ENCODE peak calls at places on chromosomes 1 and 21, in six cellular contexts. One of them, this sample, is unnamed.

GRCh38 chr1:166703726-166704220 is 135.5 kb upstream of the POGK start:
- DNase-seq in AG04450: no peak
- DNase-seq in CD4-positive, alpha-beta T cell: no peak
- DNase-seq in IMR-90: no peak
- DNase-seq in lower leg skin: no peak
- DNase-seq in tibial artery: no peak
- DNase-seq in this sample: no peak

GRCh38 chr21:16841917-16842316 is 670.9 kb upstream of the CXADR start:
- DNase-seq in AG04450: no peak
- DNase-seq in CD4-positive, alpha-beta T cell: no peak
- DNase-seq in IMR-90: no peak
- DNase-seq in lower leg skin: no peak
- DNase-seq in tibial artery: no peak
- DNase-seq in this sample: no peak

GRCh38 chr1:152143147-152143845 is 15.7 kb downstream of the RPTN start:
- DNase-seq in AG04450: no peak
- DNase-seq in CD4-positive, alpha-beta T cell: no peak
- DNase-seq in IMR-90: no peak
- DNase-seq in lower leg skin: no peak
- DNase-seq in tibial artery: no peak
- DNase-seq in this sample: no peak

GRCh38 chr1:71521655-71522264 is 440.9 kb upstream of the ZRANB2 start:
- DNase-seq in AG04450: peak; percentile 11
- DNase-seq in CD4-positive, alpha-beta T cell: no peak
- DNase-seq in IMR-90: peak; percentile 43
- DNase-seq in lower leg skin: no peak
- DNase-seq in tibial artery: no peak
- DNase-seq in this sample: no peak

GRCh38 chr21:44918107-44918470 is 2.6 kb downstream of the ITGB2 start:
- DNase-seq in AG04450: no peak
- DNase-seq in CD4-positive, alpha-beta T cell: no peak
- DNase-seq in IMR-90: no peak
- DNase-seq in lower leg skin: no peak
- DNase-seq in tibial artery: no peak
- DNase-seq in this sample: no peak

GRCh38 chr1:116404699-116405098 is 31.7 kb downstream of the ATP1A1 start:
- DNase-seq in AG04450: no peak
- DNase-seq in CD4-positive, alpha-beta T cell: no peak
- DNase-seq in IMR-90: no peak
- DNase-seq in lower leg skin: no peak
- DNase-seq in tibial artery: no peak
- DNase-seq in this sample: no peak

GRCh38 chr21:33076600-33077329 is 6.8 kb downstream of the OLIG1 start:
- DNase-seq in AG04450: no peak
- DNase-seq in CD4-positive, alpha-beta T cell: no peak
- DNase-seq in IMR-90: no peak
- DNase-seq in lower leg skin: peak; percentile 70
- DNase-seq in tibial artery: no peak
- DNase-seq in this sample: no peak

GRCh38 chr1:92536593-92537332 is 50.0 kb upstream of the GFI1 start:
- DNase-seq in AG04450: no peak
- DNase-seq in CD4-positive, alpha-beta T cell: no peak
- DNase-seq in IMR-90: peak; percentile 65
- DNase-seq in lower leg skin: no peak
- DNase-seq in tibial artery: no peak
- DNase-seq in this sample: no peak

GRCh38 chr1:200437556-200438203 is 27.8 kb upstream of the ZNF281 start:
- DNase-seq in AG04450: no peak
- DNase-seq in CD4-positive, alpha-beta T cell: no peak
- DNase-seq in IMR-90: peak; percentile 37
- DNase-seq in lower leg skin: no peak
- DNase-seq in tibial artery: no peak
- DNase-seq in this sample: no peak

GRCh38 chr1:15579683-15580047 is 5.2 kb downstream of the AGMAT start:
- DNase-seq in AG04450: no peak
- DNase-seq in CD4-positive, alpha-beta T cell: no peak
- DNase-seq in IMR-90: no peak
- DNase-seq in lower leg skin: no peak
- DNase-seq in tibial artery: no peak
- DNase-seq in this sample: no peak

GRCh38 chr1:15583016-15583706 is 1.7 kb downstream of the AGMAT start:
- DNase-seq in AG04450: no peak
- DNase-seq in CD4-positive, alpha-beta T cell: no peak
- DNase-seq in IMR-90: no peak
- DNase-seq in lower leg skin: no peak
- DNase-seq in tibial artery: no peak
- DNase-seq in this sample: no peak

GRCh38 chr1:15578921-15579682 is 5.7 kb downstream of the AGMAT start:
- DNase-seq in AG04450: no peak
- DNase-seq in CD4-positive, alpha-beta T cell: peak; percentile 48
- DNase-seq in IMR-90: no peak
- DNase-seq in lower leg skin: no peak
- DNase-seq in tibial artery: no peak
- DNase-seq in this sample: no peak

GRCh38 chr1:15584489-15585363 is at the start of gene AGMAT:
- DNase-seq in AG04450: no peak
- DNase-seq in CD4-positive, alpha-beta T cell: peak; percentile 58
- DNase-seq in IMR-90: no peak
- DNase-seq in lower leg skin: no peak
- DNase-seq in tibial artery: no peak
- DNase-seq in this sample: no peak
- TF ChIP-seq CTCF in AG04450: peak; percentile 43
- TF ChIP-seq CTCF in CD4-positive, alpha-beta T cell: peak; percentile 28
- TF ChIP-seq CTCF in IMR-90: peak; percentile 19
- TF ChIP-seq CTCF in lower leg skin: no peak
- TF ChIP-seq CTCF in tibial artery: peak; percentile 9
- TF ChIP-seq CTCF in this sample: peak; percentile 47

DNA sequence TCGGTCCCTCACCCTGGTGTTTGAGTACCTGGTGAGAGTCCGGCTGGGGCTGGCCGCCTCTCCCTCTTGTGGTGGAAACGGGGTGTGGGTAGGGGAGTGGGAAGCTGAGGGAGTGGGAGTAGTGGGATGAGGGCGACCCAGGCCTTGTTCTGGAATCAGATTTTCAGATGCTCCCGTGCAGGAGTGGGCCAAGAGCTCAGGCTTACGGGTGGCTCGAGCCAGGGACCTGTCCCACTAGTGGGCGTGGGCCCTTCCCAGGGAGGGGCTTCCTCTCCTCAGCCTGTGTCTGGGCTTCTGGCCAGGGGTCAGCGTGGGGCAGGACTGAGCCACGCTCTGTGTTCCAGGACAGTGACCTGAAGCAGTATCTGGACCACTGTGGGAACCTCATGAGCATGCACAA is 22.0 kb downstream of the CDK18 start:
- DNase-seq in AG04450: no peak
- DNase-seq in CD4-positive, alpha-beta T cell: no peak
- DNase-seq in IMR-90: no peak
- DNase-seq in lower leg skin: no peak
- DNase-seq in tibial artery: no peak
- DNase-seq in this sample: no peak
- TF ChIP-seq CTCF in AG04450: no peak
- TF ChIP-seq CTCF in CD4-positive, alpha-beta T cell: no peak
- TF ChIP-seq CTCF in IMR-90: no peak
- TF ChIP-seq CTCF in lower leg skin: no peak
- TF ChIP-seq CTCF in tibial artery: no peak
- TF ChIP-seq CTCF in this sample: no peak

DNA sequence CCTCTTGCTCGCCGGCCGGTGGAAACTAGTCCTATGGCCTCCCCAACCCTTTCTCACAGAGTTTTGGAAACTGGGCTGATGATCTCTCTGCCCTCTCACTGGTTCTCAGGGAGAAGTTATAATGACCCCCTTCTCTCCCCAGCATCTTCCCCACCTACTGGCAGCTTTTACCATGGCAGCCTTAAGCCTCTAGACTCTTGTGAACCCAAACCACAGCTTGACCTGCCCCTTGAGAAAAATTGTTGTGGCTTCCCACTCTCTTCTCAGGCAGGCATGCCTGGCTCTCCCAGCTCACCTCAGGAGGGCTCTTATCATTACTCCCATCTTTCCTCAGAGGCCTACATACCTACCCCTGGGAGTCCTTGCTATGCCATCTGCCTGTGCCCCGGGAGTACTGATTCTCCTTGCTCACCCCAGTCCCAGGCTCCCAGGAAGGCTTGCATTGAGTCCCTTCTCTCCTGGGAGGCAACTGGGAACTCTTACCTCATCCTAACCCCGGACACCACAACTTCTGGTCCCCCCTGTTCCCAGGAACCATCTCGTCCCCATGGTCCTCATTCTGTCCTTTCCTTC is 1.6 kb downstream of the NSUN4 start:
- DNase-seq in AG04450: no peak
- DNase-seq in CD4-positive, alpha-beta T cell: no peak
- DNase-seq in IMR-90: peak; percentile 55
- DNase-seq in lower leg skin: no peak
- DNase-seq in tibial artery: no peak
- DNase-seq in this sample: no peak
- TF ChIP-seq CTCF in AG04450: peak; percentile 37
- TF ChIP-seq CTCF in CD4-positive, alpha-beta T cell: no peak
- TF ChIP-seq CTCF in IMR-90: peak; percentile 37
- TF ChIP-seq CTCF in lower leg skin: no peak
- TF ChIP-seq CTCF in tibial artery: no peak
- TF ChIP-seq CTCF in this sample: peak; percentile 26

DNA sequence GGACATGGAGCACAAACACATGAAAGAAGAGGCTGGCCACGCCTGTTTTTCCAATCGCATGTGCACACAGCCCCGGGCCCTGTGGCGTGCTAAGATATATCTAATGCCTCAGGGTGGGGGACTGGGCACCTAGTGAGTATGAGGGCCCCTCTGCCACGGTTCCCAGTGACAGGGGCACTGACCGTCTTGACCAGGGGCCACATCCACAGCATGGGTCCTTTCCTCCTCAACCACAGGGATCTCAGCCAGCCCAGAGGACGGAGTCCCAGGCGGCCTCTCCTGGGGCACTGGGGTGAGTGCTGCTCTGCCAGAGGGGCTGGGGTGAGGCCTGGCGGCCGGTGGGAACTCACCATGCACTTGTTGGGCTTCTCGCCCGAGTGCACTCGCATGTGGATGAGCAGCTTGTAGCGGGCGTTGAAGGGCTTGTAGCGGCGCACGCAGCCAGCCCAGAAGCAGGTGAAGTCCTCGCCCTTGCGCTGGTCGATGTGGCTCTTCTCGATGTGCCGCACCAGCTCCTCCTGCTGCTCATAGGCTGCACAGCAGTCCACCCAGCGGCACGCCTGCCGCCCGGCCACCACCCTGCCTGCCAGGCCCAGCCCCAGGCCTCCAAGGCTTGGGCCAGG is 134.7 kb downstream of the DMRTB1 start:
- DNase-seq in AG04450: no peak
- DNase-seq in CD4-positive, alpha-beta T cell: no peak
- DNase-seq in IMR-90: no peak
- DNase-seq in lower leg skin: no peak
- DNase-seq in tibial artery: peak; percentile 63
- DNase-seq in this sample: no peak
- TF ChIP-seq CTCF in AG04450: peak; percentile 34
- TF ChIP-seq CTCF in CD4-positive, alpha-beta T cell: no peak
- TF ChIP-seq CTCF in IMR-90: peak; percentile 19
- TF ChIP-seq CTCF in lower leg skin: no peak
- TF ChIP-seq CTCF in tibial artery: no peak
- TF ChIP-seq CTCF in this sample: no peak

GRCh38 chr1:8992936-8993687 is 33.1 kb downstream of the SLC2A7 start:
- DNase-seq in AG04450: no peak
- DNase-seq in CD4-positive, alpha-beta T cell: no peak
- DNase-seq in IMR-90: no peak
- DNase-seq in lower leg skin: no peak
- DNase-seq in tibial artery: no peak
- DNase-seq in this sample: no peak
- TF ChIP-seq CTCF in AG04450: peak; percentile 26
- TF ChIP-seq CTCF in CD4-positive, alpha-beta T cell: no peak
- TF ChIP-seq CTCF in IMR-90: peak; percentile 17
- TF ChIP-seq CTCF in lower leg skin: no peak
- TF ChIP-seq CTCF in tibial artery: no peak
- TF ChIP-seq CTCF in this sample: peak; percentile 22

DNA sequence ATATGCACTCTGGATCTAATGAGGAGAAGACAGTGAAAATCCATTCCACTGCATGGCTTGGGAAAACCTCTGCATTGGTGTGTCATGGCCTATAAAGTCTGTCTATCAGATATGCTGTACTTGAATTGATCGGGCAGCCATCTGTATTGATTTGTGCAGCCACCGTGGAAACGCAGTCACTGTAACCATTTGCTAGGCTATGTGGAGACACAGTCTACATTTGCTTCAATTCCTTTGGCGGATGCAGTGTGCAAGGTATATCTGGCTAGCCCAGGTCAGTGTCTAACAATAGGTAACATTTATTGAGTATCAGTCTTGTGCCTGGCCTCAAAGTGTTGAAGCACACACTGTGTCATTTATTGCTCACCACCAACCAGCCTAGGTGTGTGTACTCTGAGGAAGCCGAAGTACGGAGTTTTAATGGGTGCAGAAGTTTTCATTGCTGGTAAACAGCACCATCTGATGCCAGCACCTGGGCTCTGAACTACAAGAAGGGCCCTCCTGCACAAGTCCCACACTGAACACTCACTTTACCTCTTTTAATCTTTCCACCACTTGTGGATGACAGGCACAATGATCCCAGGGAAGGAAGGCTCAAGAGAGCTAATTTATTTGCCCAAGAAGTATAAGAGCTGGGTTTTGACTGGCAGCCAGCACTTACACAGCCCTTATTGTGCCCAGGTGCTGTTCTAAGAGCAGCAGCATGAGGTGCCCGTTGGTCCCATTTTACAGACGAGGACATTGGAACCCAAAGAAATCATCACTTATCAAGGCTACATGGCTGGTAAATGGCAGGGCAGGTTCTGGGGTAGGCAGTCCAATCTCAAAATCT is 83.3 kb downstream of the DAB1 start:
- DNase-seq in AG04450: no peak
- DNase-seq in CD4-positive, alpha-beta T cell: no peak
- DNase-seq in IMR-90: no peak
- DNase-seq in lower leg skin: no peak
- DNase-seq in tibial artery: no peak
- DNase-seq in this sample: no peak
- TF ChIP-seq CTCF in AG04450: no peak
- TF ChIP-seq CTCF in CD4-positive, alpha-beta T cell: no peak
- TF ChIP-seq CTCF in IMR-90: no peak
- TF ChIP-seq CTCF in lower leg skin: no peak
- TF ChIP-seq CTCF in tibial artery: no peak
- TF ChIP-seq CTCF in this sample: no peak

This sample was measured in osteocyte.